ENCODE peak calls at places on chromosomes 13 and 19, in eight cellular contexts. D is breast epithelium, M is pancreas, E is neural progenitor cell, V is ovary, G is colonic mucosa, K is cardiac muscle cell, O is Peyer's patch. N is an unnamed sample. For H3K4me1, the result is how much of the 10 kb centered on the place peaks cover.

GRCh38 chr13:23350009-23350408 is 83.5 kb downstream of the SACS start:
- DNase-seq in D (no peak), M (no peak), E (no peak), V (no peak), G (no peak), K (no peak), O (no peak), N (no peak)

GRCh38 chr13:30792257-30793000 is 57.1 kb downstream of the ALOX5AP start:
- DNase-seq in D (peak), M (peak), E (peak), V (peak), G (peak), K (peak), O (peak), N (peak)

GRCh38 chr13:61316647-61317046 is 99.0 kb downstream of the PCDH20 start:
- DNase-seq in D (no peak), M (no peak), E (peak), V (no peak), G (no peak), K (no peak), O (no peak), N (no peak)

GRCh38 chr19:15178629-15179308 is 22.0 kb downstream of the NOTCH3 start:
- DNase-seq in D (no peak), M (no peak), E (no peak), V (no peak), G (no peak), K (no peak), O (no peak), N (no peak)

GRCh38 chr19:35643255-35644205 is 2.0 kb downstream of the ETV2 start:
- DNase-seq in D (peak), M (peak), E (peak), V (peak), G (peak), K (peak), O (peak), N (peak)

GRCh38 chr13:84651288-84651687 is 769.0 kb upstream of the SLITRK1 start:
- DNase-seq in D (no peak), M (no peak), E (no peak), V (no peak), G (no peak), K (peak), O (no peak), N (no peak)

GRCh38 chr19:55283548-55284393 is at the start of gene BRSK1:
- DNase-seq in D (no peak), M (no peak), E (peak), V (peak), G (no peak), K (peak), O (no peak), N (no peak)

GRCh38 chr19:58450836-58451357 is 525 bp upstream of the ZNF324B start:
- DNase-seq in D (no peak), M (no peak), E (no peak), V (no peak), G (peak), K (no peak), O (no peak), N (no peak)

GRCh38 chr19:39645800-39646411 is 9.8 kb upstream of the LGALS16 start:
- DNase-seq in D (no peak), M (no peak), E (peak), V (no peak), G (no peak), K (peak), O (no peak), N (no peak)
- TF ChIP-seq CTCF in D (no peak), M (no peak), E (no peak), V (no peak), G (no peak), K (no peak), O (no peak), N (no peak)

GRCh38 chr19:39082745-39083598 is 1.2 kb upstream of the ACP7 start:
- DNase-seq in D (no peak), M (no peak), E (no peak), V (no peak), G (no peak), K (no peak), O (no peak), N (no peak)
- H3K27ac ChIP-seq in D (no peak), M (no peak), E (no peak), V (no peak), G (no peak), K (no peak), O (no peak), N (no peak)

DNA sequence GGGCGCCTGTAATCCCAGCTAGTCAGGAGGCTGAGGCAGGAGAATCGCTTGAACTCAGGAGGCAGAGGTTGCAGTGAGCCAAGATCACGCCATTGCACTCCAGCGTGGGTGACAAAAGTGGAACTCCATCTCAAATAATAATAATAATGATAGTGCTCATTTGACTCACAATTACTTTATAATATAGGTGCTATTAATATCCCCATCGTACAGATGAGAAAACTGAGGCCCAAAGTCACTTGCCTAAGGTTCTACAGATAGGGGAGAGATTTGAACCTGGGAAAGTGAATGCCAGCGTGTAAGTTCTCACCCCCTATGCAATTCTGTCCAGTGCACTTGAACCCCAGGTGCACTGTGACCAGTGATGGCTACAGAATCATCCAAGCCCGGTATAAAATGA is 5.9 kb downstream of the GMFG start:
- DNase-seq in D (no peak), M (no peak), E (no peak), V (no peak), G (no peak), K (no peak), O (no peak), N (no peak)
- H3K4me1 ChIP-seq in D (under half), M (under half), E (under half), V (under half), G (under half), K (under half), O (under half), N (under half)

GRCh38 chr19:50315773-50316448 is 13.3 kb downstream of the KCNC3 start:
- DNase-seq in D (no peak), M (no peak), E (peak), V (no peak), G (no peak), K (no peak), O (peak), N (no peak)
- TF ChIP-seq CTCF in D (no peak), M (no peak), E (peak), V (no peak), G (no peak), K (no peak), O (no peak), N (no peak)

GRCh38 chr19:44757735-44758505 is 9.4 kb downstream of the BCL3 start:
- DNase-seq in D (no peak), M (peak), E (peak), V (peak), G (no peak), K (peak), O (no peak), N (peak)
- H3K27ac ChIP-seq in D (peak), M (peak), E (no peak), V (peak), G (peak), K (peak), O (peak), N (peak)

DNA sequence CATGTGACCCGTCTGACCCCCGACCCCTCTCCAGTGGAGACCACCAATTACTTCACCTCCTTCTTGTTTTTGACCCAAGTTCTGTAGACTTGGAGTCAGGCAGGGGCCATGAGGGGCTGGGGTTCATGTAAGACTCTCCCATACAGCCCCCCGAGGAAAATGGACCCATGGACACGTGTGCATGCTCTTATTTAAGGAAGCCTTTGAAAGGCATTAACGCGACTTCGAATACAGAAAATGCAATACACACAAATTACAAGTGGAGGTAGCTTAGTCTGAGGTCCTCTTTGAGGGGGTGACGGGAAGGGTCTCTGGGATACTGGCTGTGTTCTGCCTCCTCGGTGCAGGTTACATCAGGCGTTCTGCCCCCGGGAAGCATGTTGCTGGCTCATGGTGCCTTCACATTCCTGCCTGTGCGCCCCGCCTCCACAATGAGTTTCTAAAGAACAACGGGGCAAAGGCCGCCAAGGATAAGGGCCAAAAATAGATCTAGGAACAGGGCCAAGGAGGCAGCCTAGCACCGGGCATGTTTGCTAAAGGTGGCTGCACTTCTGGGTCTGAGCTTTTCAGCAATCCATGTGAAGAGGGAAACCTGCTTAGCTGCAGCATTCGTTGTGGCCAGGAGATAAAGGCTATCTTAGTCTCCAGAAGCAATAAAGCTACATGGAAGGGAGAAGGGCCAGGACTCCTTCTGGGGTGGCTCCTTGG is 54.5 kb downstream of the RAB20 start:
- DNase-seq in D (peak), M (peak), E (no peak), V (peak), G (peak), K (peak), O (peak), N (peak)
- H3K4me1 ChIP-seq in D (under half), M (under half), E (under half), V (under half), G (under half), K (half or more), O (under half), N (under half)

GRCh38 chr13:91401916-91402315 is 3.5 kb downstream of the GPC5 start:
- DNase-seq in D (no peak), M (no peak), E (no peak), V (no peak), G (no peak), K (no peak), O (no peak), N (no peak)
- TF ChIP-seq CTCF in D (no peak), M (no peak), E (no peak), V (no peak), G (no peak), K (no peak), O (no peak), N (no peak)